ENCODE peak calls at places on chromosomes 13 and 19, in seven cellular contexts. One of them, this sample, is unnamed.

GRCh38 chr13:39268398-39268797 is 230.1 kb downstream of the NHLRC3 start:
- DNase-seq in foreskin keratinocyte: no peak
- DNase-seq in endothelial cell: no peak
- DNase-seq in brain microvascular endothelial cell: no peak
- DNase-seq in body of pancreas: no peak
- DNase-seq in AG09309: no peak
- DNase-seq in gastrocnemius medialis: no peak
- DNase-seq in this sample: no peak

GRCh38 chr13:97573011-97573410 is 139.0 kb downstream of the RAP2A start:
- DNase-seq in foreskin keratinocyte: no peak
- DNase-seq in endothelial cell: no peak
- DNase-seq in brain microvascular endothelial cell: no peak
- DNase-seq in body of pancreas: no peak
- DNase-seq in AG09309: no peak
- DNase-seq in gastrocnemius medialis: no peak
- DNase-seq in this sample: no peak

GRCh38 chr19:13995017-13995728 is 10.9 kb downstream of the RFX1 start:
- DNase-seq in foreskin keratinocyte: no peak
- DNase-seq in endothelial cell: no peak
- DNase-seq in brain microvascular endothelial cell: no peak
- DNase-seq in body of pancreas: peak
- DNase-seq in AG09309: no peak
- DNase-seq in gastrocnemius medialis: peak
- DNase-seq in this sample: no peak

GRCh38 chr13:28584873-28585317 is 74.0 kb upstream of the POMP start:
- DNase-seq in foreskin keratinocyte: no peak
- DNase-seq in endothelial cell: no peak
- DNase-seq in brain microvascular endothelial cell: no peak
- DNase-seq in body of pancreas: no peak
- DNase-seq in AG09309: peak
- DNase-seq in gastrocnemius medialis: no peak
- DNase-seq in this sample: peak

GRCh38 chr19:46759817-46760333 is 13.6 kb upstream of the STRN4 start:
- DNase-seq in foreskin keratinocyte: peak
- DNase-seq in endothelial cell: no peak
- DNase-seq in brain microvascular endothelial cell: peak
- DNase-seq in body of pancreas: peak
- DNase-seq in AG09309: peak
- DNase-seq in gastrocnemius medialis: peak
- DNase-seq in this sample: peak

GRCh38 chr13:110498765-110499164 is 62.8 kb downstream of the RAB20 start:
- DNase-seq in foreskin keratinocyte: no peak
- DNase-seq in endothelial cell: no peak
- DNase-seq in brain microvascular endothelial cell: no peak
- DNase-seq in body of pancreas: no peak
- DNase-seq in AG09309: no peak
- DNase-seq in gastrocnemius medialis: no peak
- DNase-seq in this sample: no peak

GRCh38 chr13:35164324-35164932 is 222.4 kb downstream of the NBEA start:
- DNase-seq in foreskin keratinocyte: no peak
- DNase-seq in endothelial cell: no peak
- DNase-seq in brain microvascular endothelial cell: no peak
- DNase-seq in body of pancreas: no peak
- DNase-seq in AG09309: no peak
- DNase-seq in gastrocnemius medialis: no peak
- DNase-seq in this sample: peak

GRCh38 chr13:42538996-42539395 is 35.0 kb upstream of the TNFSF11 start:
- DNase-seq in foreskin keratinocyte: no peak
- DNase-seq in endothelial cell: no peak
- DNase-seq in brain microvascular endothelial cell: no peak
- DNase-seq in body of pancreas: no peak
- DNase-seq in AG09309: no peak
- DNase-seq in gastrocnemius medialis: no peak
- DNase-seq in this sample: no peak

GRCh38 chr13:82116422-82116989 is 1765.8 kb downstream of the SLITRK1 start:
- DNase-seq in foreskin keratinocyte: no peak
- DNase-seq in endothelial cell: no peak
- DNase-seq in brain microvascular endothelial cell: no peak
- DNase-seq in body of pancreas: no peak
- DNase-seq in AG09309: no peak
- DNase-seq in gastrocnemius medialis: no peak
- DNase-seq in this sample: no peak

GRCh38 chr19:13366529-13367143 is 139.6 kb downstream of the CACNA1A start:
- DNase-seq in foreskin keratinocyte: no peak
- DNase-seq in endothelial cell: peak
- DNase-seq in brain microvascular endothelial cell: no peak
- DNase-seq in body of pancreas: no peak
- DNase-seq in AG09309: peak
- DNase-seq in gastrocnemius medialis: no peak
- DNase-seq in this sample: peak

GRCh38 chr19:14113762-14114414 is 3.7 kb downstream of the PRKACA start:
- DNase-seq in foreskin keratinocyte: no peak
- DNase-seq in endothelial cell: no peak
- DNase-seq in brain microvascular endothelial cell: no peak
- DNase-seq in body of pancreas: no peak
- DNase-seq in AG09309: no peak
- DNase-seq in gastrocnemius medialis: peak
- DNase-seq in this sample: no peak

GRCh38 chr13:74077847-74078246 is 56.4 kb downstream of the KLF12 start:
- DNase-seq in foreskin keratinocyte: no peak
- DNase-seq in endothelial cell: no peak
- DNase-seq in brain microvascular endothelial cell: no peak
- DNase-seq in body of pancreas: no peak
- DNase-seq in AG09309: no peak
- DNase-seq in gastrocnemius medialis: no peak
- DNase-seq in this sample: peak

GRCh38 chr13:43023244-43023931 is at the start of gene DNAJC15:
- DNase-seq in foreskin keratinocyte: peak
- DNase-seq in endothelial cell: peak
- DNase-seq in brain microvascular endothelial cell: peak
- DNase-seq in body of pancreas: peak
- DNase-seq in AG09309: no peak
- DNase-seq in gastrocnemius medialis: peak
- DNase-seq in this sample: peak

GRCh38 chr13:26050568-26051230 is 1.1 kb downstream of the SHISA2 start:
- DNase-seq in foreskin keratinocyte: peak
- DNase-seq in endothelial cell: peak
- DNase-seq in brain microvascular endothelial cell: no peak
- DNase-seq in body of pancreas: no peak
- DNase-seq in AG09309: no peak
- DNase-seq in gastrocnemius medialis: peak
- DNase-seq in this sample: peak

GRCh38 chr13:48784906-48785555 is 131.3 kb downstream of the CYSLTR2 start:
- DNase-seq in foreskin keratinocyte: no peak
- DNase-seq in endothelial cell: no peak
- DNase-seq in brain microvascular endothelial cell: no peak
- DNase-seq in body of pancreas: no peak
- DNase-seq in AG09309: no peak
- DNase-seq in gastrocnemius medialis: no peak
- DNase-seq in this sample: peak

GRCh38 chr13:43529796-43530195 is 257.0 kb downstream of the ENOX1 start:
- DNase-seq in foreskin keratinocyte: peak
- DNase-seq in endothelial cell: no peak
- DNase-seq in brain microvascular endothelial cell: no peak
- DNase-seq in body of pancreas: no peak
- DNase-seq in AG09309: no peak
- DNase-seq in gastrocnemius medialis: no peak
- DNase-seq in this sample: no peak

GRCh38 chr13:29858231-29858630 is 7.8 kb upstream of the UBL3 start:
- DNase-seq in foreskin keratinocyte: no peak
- DNase-seq in endothelial cell: no peak
- DNase-seq in brain microvascular endothelial cell: no peak
- DNase-seq in body of pancreas: no peak
- DNase-seq in AG09309: no peak
- DNase-seq in gastrocnemius medialis: no peak
- DNase-seq in this sample: no peak

GRCh38 chr19:55304279-55304978 is 20.6 kb downstream of the BRSK1 start:
- DNase-seq in foreskin keratinocyte: no peak
- DNase-seq in endothelial cell: no peak
- DNase-seq in brain microvascular endothelial cell: no peak
- DNase-seq in body of pancreas: peak
- DNase-seq in AG09309: no peak
- DNase-seq in gastrocnemius medialis: peak
- DNase-seq in this sample: peak

GRCh38 chr19:55940306-55940705 is 7.3 kb upstream of the NLRP8 start:
- DNase-seq in foreskin keratinocyte: no peak
- DNase-seq in endothelial cell: no peak
- DNase-seq in brain microvascular endothelial cell: no peak
- DNase-seq in body of pancreas: no peak
- DNase-seq in AG09309: no peak
- DNase-seq in gastrocnemius medialis: no peak
- DNase-seq in this sample: no peak

GRCh38 chr13:110116072-110116487 is 190.9 kb downstream of the COL4A1 start:
- DNase-seq in foreskin keratinocyte: no peak
- DNase-seq in endothelial cell: peak
- DNase-seq in brain microvascular endothelial cell: no peak
- DNase-seq in body of pancreas: peak
- DNase-seq in AG09309: no peak
- DNase-seq in gastrocnemius medialis: peak
- DNase-seq in this sample: peak

DNA sequence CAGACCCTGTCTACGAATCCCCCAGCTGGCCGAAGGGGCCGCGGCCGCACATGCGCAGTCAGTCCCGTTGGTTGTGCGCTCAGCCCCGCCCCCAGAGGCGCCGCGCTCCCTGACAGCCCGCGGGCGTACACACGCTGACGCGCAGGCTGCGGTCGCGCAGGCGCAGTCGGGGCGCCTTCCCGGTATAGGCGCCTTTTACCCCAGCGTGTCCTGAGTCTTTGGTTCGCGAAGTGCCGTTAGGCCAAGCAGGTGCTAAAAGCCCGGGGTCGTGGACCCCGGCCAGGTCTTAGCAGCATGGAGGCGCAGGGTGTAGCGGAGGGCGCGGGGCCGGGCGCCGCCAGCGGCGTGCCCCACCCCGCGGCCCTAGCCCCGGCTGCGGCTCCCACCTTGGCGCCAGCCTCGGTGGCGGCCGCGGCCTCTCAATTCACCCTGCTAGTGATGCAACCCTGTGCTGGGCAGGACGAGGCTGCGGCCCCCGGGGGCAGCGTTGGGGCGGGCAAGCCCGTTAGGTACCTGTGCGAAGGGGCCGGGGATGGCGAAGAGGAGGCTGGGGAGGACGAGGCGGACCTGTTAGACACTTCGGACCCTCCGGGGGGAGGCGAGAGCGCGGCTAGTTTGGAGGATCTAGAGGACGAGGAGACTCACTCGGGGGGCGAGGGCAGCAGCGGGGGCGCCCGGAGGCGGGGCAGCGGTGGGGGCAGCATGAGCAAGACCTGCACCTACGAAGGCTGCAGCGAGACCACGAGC is at the start of gene RFXAP:
- DNase-seq in foreskin keratinocyte: peak
- DNase-seq in endothelial cell: peak
- DNase-seq in brain microvascular endothelial cell: peak
- DNase-seq in body of pancreas: peak
- DNase-seq in AG09309: peak
- DNase-seq in gastrocnemius medialis: peak
- DNase-seq in this sample: peak
- TF ChIP-seq CTCF in foreskin keratinocyte: peak
- TF ChIP-seq CTCF in endothelial cell: no peak
- TF ChIP-seq CTCF in brain microvascular endothelial cell: no peak
- TF ChIP-seq CTCF in body of pancreas: no peak
- TF ChIP-seq CTCF in AG09309: no peak
- TF ChIP-seq CTCF in gastrocnemius medialis: no peak
- TF ChIP-seq CTCF in this sample: no peak

GRCh38 chr19:51094696-51095279 is 12.1 kb upstream of the KLK14 start:
- DNase-seq in foreskin keratinocyte: no peak
- DNase-seq in endothelial cell: peak
- DNase-seq in brain microvascular endothelial cell: no peak
- DNase-seq in body of pancreas: no peak
- DNase-seq in AG09309: no peak
- DNase-seq in gastrocnemius medialis: no peak
- DNase-seq in this sample: no peak
- TF ChIP-seq CTCF in foreskin keratinocyte: peak
- TF ChIP-seq CTCF in endothelial cell: peak
- TF ChIP-seq CTCF in brain microvascular endothelial cell: peak
- TF ChIP-seq CTCF in body of pancreas: peak
- TF ChIP-seq CTCF in AG09309: peak
- TF ChIP-seq CTCF in gastrocnemius medialis: peak
- TF ChIP-seq CTCF in this sample: peak

GRCh38 chr13:113001251-113002140 is 32.5 kb downstream of the MCF2L start:
- DNase-seq in foreskin keratinocyte: no peak
- DNase-seq in endothelial cell: no peak
- DNase-seq in brain microvascular endothelial cell: peak
- DNase-seq in body of pancreas: peak
- DNase-seq in AG09309: no peak
- DNase-seq in gastrocnemius medialis: no peak
- DNase-seq in this sample: peak

GRCh38 chr13:113002891-113003290 is 33.9 kb downstream of the MCF2L start:
- DNase-seq in foreskin keratinocyte: no peak
- DNase-seq in endothelial cell: no peak
- DNase-seq in brain microvascular endothelial cell: no peak
- DNase-seq in body of pancreas: no peak
- DNase-seq in AG09309: no peak
- DNase-seq in gastrocnemius medialis: no peak
- DNase-seq in this sample: no peak

GRCh38 chr13:113000575-113000974 is 31.6 kb downstream of the MCF2L start:
- DNase-seq in foreskin keratinocyte: no peak
- DNase-seq in endothelial cell: no peak
- DNase-seq in brain microvascular endothelial cell: no peak
- DNase-seq in body of pancreas: no peak
- DNase-seq in AG09309: no peak
- DNase-seq in gastrocnemius medialis: no peak
- DNase-seq in this sample: no peak

GRCh38 chr13:113004126-113004525 is 35.1 kb downstream of the MCF2L start:
- DNase-seq in foreskin keratinocyte: no peak
- DNase-seq in endothelial cell: no peak
- DNase-seq in brain microvascular endothelial cell: no peak
- DNase-seq in body of pancreas: no peak
- DNase-seq in AG09309: no peak
- DNase-seq in gastrocnemius medialis: no peak
- DNase-seq in this sample: no peak

GRCh38 chr13:113002206-113002821 is 33.3 kb downstream of the MCF2L start:
- DNase-seq in foreskin keratinocyte: no peak
- DNase-seq in endothelial cell: peak
- DNase-seq in brain microvascular endothelial cell: no peak
- DNase-seq in body of pancreas: no peak
- DNase-seq in AG09309: no peak
- DNase-seq in gastrocnemius medialis: no peak
- DNase-seq in this sample: no peak
- TF ChIP-seq CTCF in foreskin keratinocyte: peak
- TF ChIP-seq CTCF in endothelial cell: peak
- TF ChIP-seq CTCF in brain microvascular endothelial cell: peak
- TF ChIP-seq CTCF in body of pancreas: no peak
- TF ChIP-seq CTCF in AG09309: peak
- TF ChIP-seq CTCF in gastrocnemius medialis: no peak
- TF ChIP-seq CTCF in this sample: peak

DNA sequence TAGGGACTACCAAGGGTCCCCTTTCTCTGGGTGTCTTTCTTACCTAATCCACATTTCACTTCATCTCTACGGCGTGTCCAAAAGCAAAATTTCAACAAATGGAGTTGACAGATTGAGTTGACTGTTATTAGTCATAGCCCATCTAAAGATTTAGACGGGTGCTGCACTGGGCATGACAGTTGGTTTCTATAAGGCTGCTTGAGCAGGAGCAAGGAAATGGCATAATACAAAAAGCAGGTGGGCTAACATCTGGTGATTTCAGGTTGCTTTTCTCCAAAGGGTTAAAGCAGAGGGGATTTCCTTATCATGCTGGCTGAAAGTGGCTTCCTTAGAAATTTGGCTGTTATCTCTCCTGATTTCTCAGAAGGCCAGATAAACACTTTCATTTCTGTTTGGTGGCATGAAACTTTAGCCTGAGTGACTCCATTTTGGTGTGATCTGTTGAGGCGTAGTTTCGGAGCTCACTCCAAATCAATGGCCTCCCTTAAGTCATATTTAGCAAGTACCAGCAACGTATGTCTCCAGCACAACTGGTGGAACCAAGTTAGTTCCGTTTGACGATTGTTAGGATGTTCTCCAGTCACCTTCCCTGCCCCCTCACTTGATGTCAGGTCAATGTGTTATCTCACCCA is 440.4 kb downstream of the FGF9 start:
- DNase-seq in foreskin keratinocyte: no peak
- DNase-seq in endothelial cell: no peak
- DNase-seq in brain microvascular endothelial cell: no peak
- DNase-seq in body of pancreas: no peak
- DNase-seq in AG09309: no peak
- DNase-seq in gastrocnemius medialis: no peak
- DNase-seq in this sample: no peak
- TF ChIP-seq CTCF in foreskin keratinocyte: no peak
- TF ChIP-seq CTCF in endothelial cell: no peak
- TF ChIP-seq CTCF in brain microvascular endothelial cell: no peak
- TF ChIP-seq CTCF in body of pancreas: no peak
- TF ChIP-seq CTCF in AG09309: no peak
- TF ChIP-seq CTCF in gastrocnemius medialis: no peak
- TF ChIP-seq CTCF in this sample: no peak